ENCODE peak calls at places on chromosomes 16 and 17, in ten cellular contexts. Q is prostate gland, R is brain microvascular endothelial cell, F is AG04450, U is left ventricle myocardium inferior, V is sigmoid colon, H is astrocyte of the spinal cord, E is psoas muscle, W is breast epithelium, D is fibroblast of pulmonary artery. P is an unnamed sample.
A peak's percentile ranks its signal among the peaks of the same experiment; 100 is the strongest.

GRCh38 chr17:40532520-40533253 is 31.3 kb upstream of the TNS4 start:
- DNase-seq in F (no peak), V (peak; percentile 37), H (no peak), W (no peak), Q (no peak), D (peak; percentile 65), E (no peak), R (no peak), U (no peak), P (peak; percentile 57)

GRCh38 chr17:69223809-69224208 is 4.8 kb downstream of the ABCA10 start:
- DNase-seq in V (no peak), R (peak; percentile 53), D (peak; percentile 81), H (peak; percentile 73), W (no peak), Q (no peak), E (no peak), U (no peak), F (peak; percentile 15), P (peak; percentile 67)

GRCh38 chr17:2137342-2138098 is 82.6 kb downstream of the HIC1 start:
- DNase-seq in H (peak; percentile 79), R (peak; percentile 88), E (no peak), V (no peak), W (no peak), D (peak; percentile 71), Q (peak; percentile 20), U (no peak), F (no peak), P (peak; percentile 89)

GRCh38 chr17:42543190-42544079 is 7.4 kb downstream of the NAGLU start:
- DNase-seq in Q (no peak), D (no peak), V (no peak), W (no peak), H (no peak), F (no peak), R (no peak), E (peak; percentile 71), U (no peak), P (no peak)

GRCh38 chr17:16013943-16014407 is 14.4 kb downstream of the TTC19 start:
- DNase-seq in Q (no peak), F (peak; percentile 59), E (no peak), D (peak; percentile 91), H (peak; percentile 87), W (no peak), V (no peak), U (no peak), R (peak; percentile 65), P (peak; percentile 79)

GRCh38 chr16:6827272-6827671 is 505.4 kb upstream of the RBFOX1 start:
- DNase-seq in H (no peak), Q (no peak), F (no peak), U (no peak), R (no peak), E (no peak), D (no peak), V (no peak), W (no peak), P (no peak)

GRCh38 chr17:73719588-73720071 is 75.4 kb upstream of the SDK2 start:
- DNase-seq in E (no peak), U (peak; percentile 43), R (no peak), W (no peak), Q (no peak), H (no peak), D (no peak), V (peak; percentile 80), F (no peak), P (peak; percentile 3)

GRCh38 chr16:85891033-85891775 is 7.8 kb upstream of the IRF8 start:
- DNase-seq in W (no peak), U (no peak), E (no peak), F (no peak), R (peak; percentile 31), D (no peak), H (no peak), V (no peak), Q (peak; percentile 43), P (no peak)

GRCh38 chr16:4521971-4522623 is 16.5 kb downstream of the CDIP1 start:
- DNase-seq in R (no peak), E (peak; percentile 80), V (no peak), D (peak; percentile 17), U (peak; percentile 41), H (peak; percentile 53), Q (no peak), W (no peak), F (no peak), P (peak; percentile 43)

GRCh38 chr16:88885693-88886253 is 19.3 kb upstream of the PABPN1L start:
- DNase-seq in R (no peak), E (no peak), H (no peak), V (no peak), F (no peak), W (no peak), Q (no peak), D (no peak), U (no peak), P (no peak)

GRCh38 chr17:72671034-72671433 is 421.5 kb downstream of the SLC39A11 start:
- DNase-seq in H (no peak), V (no peak), E (no peak), Q (no peak), W (no peak), R (no peak), F (no peak), D (no peak), U (no peak), P (no peak)

GRCh38 chr16:65469116-65469515 is 347.3 kb upstream of the CDH11 start:
- DNase-seq in U (no peak), E (no peak), Q (no peak), F (no peak), D (no peak), V (no peak), R (no peak), H (no peak), W (no peak), P (no peak)

GRCh38 chr16:11133344-11133921 is 122.6 kb downstream of the SOCS1 start:
- DNase-seq in R (peak; percentile 95), F (peak; percentile 90), Q (peak; percentile 79), E (peak; percentile 80), H (peak; percentile 95), U (peak; percentile 73), W (peak; percentile 77), V (peak; percentile 95), D (peak; percentile 95), P (peak; percentile 98)

GRCh38 chr16:69328854-69329316 is 1.5 kb downstream of the PDF start:
- DNase-seq in V (peak; percentile 39), W (no peak), R (no peak), H (peak; percentile 70), D (peak; percentile 13), Q (no peak), F (no peak), U (no peak), E (no peak), P (peak; percentile 34)

GRCh38 chr17:16989230-16989952 is 17.5 kb upstream of the TNFRSF13B start:
- DNase-seq in V (peak; percentile 50), Q (no peak), D (no peak), W (no peak), E (peak; percentile 39), R (no peak), U (no peak), H (no peak), F (no peak), P (no peak)

GRCh38 chr16:2838928-2839327 is 8.8 kb downstream of the ZG16B start:
- DNase-seq in Q (peak; percentile 56), W (peak; percentile 44), H (peak; percentile 72), F (peak; percentile 65), U (peak; percentile 48), V (no peak), R (peak; percentile 58), E (peak; percentile 75), D (peak; percentile 84), P (peak; percentile 77)

GRCh38 chr16:26531290-26531730 is 535.4 kb upstream of the C16orf82 start:
- DNase-seq in D (no peak), R (no peak), E (no peak), U (no peak), Q (no peak), W (no peak), V (no peak), H (no peak), F (no peak), P (no peak)

GRCh38 chr17:63082273-63082861 is 116.3 kb downstream of the TANC2 start:
- DNase-seq in E (no peak), V (no peak), W (no peak), U (no peak), D (peak; percentile 75), Q (no peak), F (peak; percentile 1), R (peak; percentile 18), H (peak; percentile 59), P (peak; percentile 57)

GRCh38 chr17:65169691-65170090 is 32.5 kb downstream of the RGS9 start:
- DNase-seq in V (no peak), H (no peak), E (no peak), F (no peak), D (no peak), U (no peak), R (no peak), W (no peak), Q (no peak), P (no peak)

GRCh38 chr17:82859431-82860403 is 19.9 kb upstream of the ZNF750 start:
- DNase-seq in V (no peak), U (no peak), W (no peak), D (peak; percentile 60), E (peak; percentile 68), H (peak; percentile 61), Q (no peak), R (peak; percentile 58), F (no peak), P (peak; percentile 88)
- TF ChIP-seq CTCF in V (no peak), U (no peak), W (no peak), D (no peak), E (no peak), H (no peak), Q (no peak), R (peak; percentile 5), F (no peak), P (no peak)

GRCh38 chr17:6703751-6704150 is 9.4 kb downstream of the SLC13A5 start:
- DNase-seq in U (no peak), D (no peak), R (no peak), Q (no peak), F (no peak), V (peak; percentile 56), H (no peak), W (no peak), E (no peak), P (no peak)
- H3K4me3 ChIP-seq in U (no peak overlapping the region), D (no peak overlapping the region), R (no peak overlapping the region), Q (no peak overlapping the region), F (no peak overlapping the region), V (no peak overlapping the region), H (no peak overlapping the region), W (no peak overlapping the region), E (no peak overlapping the region), P (no peak overlapping the region)

DNA sequence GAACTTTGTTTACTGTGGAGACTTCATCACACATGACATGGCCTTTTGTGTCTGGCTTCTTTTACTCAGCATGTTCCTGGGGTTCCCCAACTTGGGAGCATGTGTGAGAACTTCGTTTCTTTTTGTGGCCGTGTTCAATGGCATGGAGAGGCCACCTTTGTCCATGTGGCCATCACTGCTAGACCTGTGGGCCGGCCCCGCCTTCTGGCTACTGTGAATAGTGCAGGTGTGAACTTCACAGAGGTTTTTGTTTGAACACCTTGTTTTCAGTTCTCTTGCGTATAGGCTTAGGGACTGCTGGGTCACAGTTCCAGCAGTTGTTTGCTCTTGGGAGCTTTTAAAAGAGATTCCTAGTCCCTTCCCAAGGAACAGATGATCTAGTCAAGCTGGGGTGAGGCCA is 5.7 kb upstream of the SLC38A8 start:
- DNase-seq in E (peak; percentile 23), U (no peak), D (no peak), H (no peak), F (no peak), V (peak; percentile 40), W (no peak), R (no peak), Q (peak; percentile 24), P (no peak)
- TF ChIP-seq CTCF in E (no peak), U (no peak), D (no peak), H (peak; percentile 4), F (peak; percentile 10), V (no peak), W (no peak), R (peak; percentile 30), Q (no peak), P (no peak)

GRCh38 chr17:66776999-66777688 is 57.8 kb upstream of the CACNG5 start:
- DNase-seq in E (no peak), U (no peak), H (no peak), W (no peak), F (no peak), D (no peak), V (no peak), R (no peak), Q (no peak), P (no peak)
- H3K4me3 ChIP-seq in E (no peak overlapping the region), U (no peak overlapping the region), H (no peak overlapping the region), W (no peak overlapping the region), F (no peak overlapping the region), D (no peak overlapping the region), V (no peak overlapping the region), R (no peak overlapping the region), Q (no peak overlapping the region), P (no peak overlapping the region)